ENCODE peak calls at places on chromosomes 11 and 22, in six cellular contexts. P is NT2/D1, U is lower lobe of right lung, T is uterus, R is HCT116, S is cardiac muscle cell. N is an unnamed sample.
A peak's percentile ranks its signal among the peaks of the same experiment; 100 is the strongest.

GRCh38 chr11:86089659-86090058 is 20.8 kb upstream of the PICALM start:
- DNase-seq in P (no peak), U (no peak), T (no peak), R (no peak), S (no peak), N (no peak)

GRCh38 chr22:36027960-36028645 is 521 bp downstream of the RBFOX2 start:
- DNase-seq in P (no peak), U (no peak), T (peak; percentile 47), R (no peak), S (peak; percentile 74), N (no peak)

GRCh38 chr11:57085604-57086003 is 96.1 kb upstream of the LRRC55 start:
- DNase-seq in P (no peak), U (no peak), T (no peak), R (no peak), S (peak; percentile 5), N (no peak)

GRCh38 chr11:32580967-32581366 is 2.7 kb upstream of the EIF3M start:
- DNase-seq in P (no peak), U (no peak), T (no peak), R (no peak), S (no peak), N (no peak)

GRCh38 chr11:114036156-114036811 is 23.2 kb upstream of the ZBTB16 start:
- DNase-seq in P (peak; percentile 89), U (peak; percentile 91), T (peak; percentile 87), R (peak; percentile 41), S (peak; percentile 93), N (peak; percentile 84)

GRCh38 chr22:30228509-30229359 is 17.8 kb downstream of the LIF start:
- DNase-seq in P (peak; percentile 59), U (no peak), T (no peak), R (no peak), S (no peak), N (no peak)

GRCh38 chr11:65355776-65356393 is 1.3 kb downstream of the TIGD3 start:
- DNase-seq in P (no peak), U (peak; percentile 56), T (no peak), R (no peak), S (no peak), N (no peak)

GRCh38 chr11:96333076-96333744 is 9.8 kb downstream of the MAML2 start:
- DNase-seq in P (no peak), U (no peak), T (no peak), R (no peak), S (no peak), N (no peak)

GRCh38 chr11:126898802-126899201 is 101.8 kb downstream of the KIRREL3 start:
- DNase-seq in P (no peak), U (no peak), T (no peak), R (no peak), S (no peak), N (no peak)

GRCh38 chr11:57475191-57475590 is 14.9 kb downstream of the RTN4RL2 start:
- DNase-seq in P (no peak), U (no peak), T (no peak), R (no peak), S (no peak), N (no peak)

GRCh38 chr22:42939941-42940653 is 74.9 kb downstream of the PACSIN2 start:
- DNase-seq in P (no peak), U (peak; percentile 66), T (no peak), R (peak; percentile 78), S (no peak), N (no peak)

GRCh38 chr22:25396615-25397200 is 167.8 kb upstream of the GRK3 start:
- DNase-seq in P (no peak), U (no peak), T (no peak), R (no peak), S (no peak), N (no peak)

GRCh38 chr22:35354068-35354467 is 26.8 kb upstream of the HMOX1 start:
- DNase-seq in P (no peak), U (no peak), T (no peak), R (no peak), S (no peak), N (no peak)

GRCh38 chr11:76690736-76691135 is 20.2 kb upstream of the LRRC32 start:
- DNase-seq in P (no peak), U (no peak), T (no peak), R (no peak), S (no peak), N (no peak)

GRCh38 chr11:71913716-71914115 is 14.7 kb downstream of the XNDC1N start:
- DNase-seq in P (no peak), U (no peak), T (no peak), R (no peak), S (no peak), N (no peak)

GRCh38 chr11:83823461-83824025 is 537.4 kb upstream of the CCDC90B start:
- DNase-seq in P (no peak), U (no peak), T (no peak), R (no peak), S (no peak), N (no peak)

GRCh38 chr11:68449951-68450350 is 10.6 kb upstream of the PPP6R3 start:
- DNase-seq in P (no peak), U (peak; percentile 34), T (no peak), R (no peak), S (no peak), N (no peak)

GRCh38 chr22:47233316-47234243 is 471.1 kb downstream of the TBC1D22A start:
- DNase-seq in P (no peak), U (no peak), T (no peak), R (no peak), S (no peak), N (no peak)

GRCh38 chr11:110173775-110174644 is 80.8 kb downstream of the ZC3H12C start:
- DNase-seq in P (peak; percentile 82), U (peak; percentile 78), T (peak; percentile 57), R (peak; percentile 54), S (peak; percentile 80), N (peak; percentile 88)

GRCh38 chr22:45884201-45885067 is 92.5 kb downstream of the WNT7B start:
- DNase-seq in P (no peak), U (peak; percentile 40), T (no peak), R (no peak), S (no peak), N (no peak)

GRCh38 chr11:113926273-113927183 is 21.9 kb downstream of the HTR3B start:
- DNase-seq in P (no peak), U (no peak), T (no peak), R (no peak), S (no peak), N (no peak)

GRCh38 chr11:12284321-12285050 is 92.9 kb upstream of the PARVA start:
- DNase-seq in P (no peak), U (no peak), T (no peak), R (no peak), S (no peak), N (no peak)

GRCh38 chr11:48066881-48067800 is 86.8 kb downstream of the PTPRJ start:
- DNase-seq in P (no peak), U (no peak), T (no peak), R (no peak), S (no peak), N (no peak)

GRCh38 chr22:21593406-21594232 is 26.1 kb downstream of the UBE2L3 start:
- DNase-seq in P (no peak), U (no peak), T (no peak), R (no peak), S (no peak), N (peak; percentile 13)

GRCh38 chr11:117528061-117528780 is 200.6 kb downstream of the CEP164 start:
- DNase-seq in P (no peak), U (no peak), T (no peak), R (no peak), S (no peak), N (no peak)

GRCh38 chr22:45425531-45426265 is 12.2 kb downstream of the RIBC2 start:
- DNase-seq in P (no peak), U (no peak), T (no peak), R (no peak), S (no peak), N (no peak)

GRCh38 chr22:40345801-40346177 is 511 bp upstream of the ADSL start:
- DNase-seq in P (no peak), U (peak; percentile 64), T (no peak), R (no peak), S (peak; percentile 47), N (no peak)

GRCh38 chr22:37633082-37633692 is 6.3 kb upstream of the SH3BP1 start:
- DNase-seq in P (no peak), U (no peak), T (no peak), R (no peak), S (no peak), N (no peak)

GRCh38 chr11:27116684-27117083 is 76.1 kb downstream of the BBOX1 start:
- DNase-seq in P (no peak), U (no peak), T (no peak), R (no peak), S (peak; percentile 2), N (no peak)

GRCh38 chr22:49186756-49187155 is 640.9 kb downstream of the BRD1 start:
- DNase-seq in P (no peak), U (peak; percentile 15), T (no peak), R (no peak), S (no peak), N (no peak)
- H3K9me3 ChIP-seq in P (peaks cover 4% of the 10 kb centered on the region), U (no peaks in the 10 kb centered on the region), T (no peaks in the 10 kb centered on the region), R (no peaks in the 10 kb centered on the region), S (no peaks in the 10 kb centered on the region), N (peaks cover 39% of the 10 kb centered on the region)

GRCh38 chr22:23220485-23221350 is 40.4 kb downstream of the BCR start:
- DNase-seq in P (no peak), U (peak; percentile 59), T (no peak), R (no peak), S (no peak), N (no peak)
- H3K4me3 ChIP-seq in P (no peak overlapping the region), U (no peak overlapping the region), T (no peak overlapping the region), R (no peak overlapping the region), S (no peak overlapping the region), N (no peak overlapping the region)

GRCh38 chr11:75350743-75351540 is 519 bp downstream of the ARRB1 start:
- DNase-seq in P (no peak), U (peak; percentile 81), T (peak; percentile 34), R (no peak), S (no peak), N (no peak)

GRCh38 chr11:75349540-75350116 is 1.8 kb downstream of the ARRB1 start:
- DNase-seq in P (no peak), U (peak; percentile 77), T (no peak), R (no peak), S (no peak), N (no peak)

GRCh38 chr11:75352417-75353206 is 1.2 kb upstream of the ARRB1 start:
- DNase-seq in P (no peak), U (peak; percentile 90), T (no peak), R (no peak), S (no peak), N (no peak)

GRCh38 chr11:75350122-75350742 is 1.2 kb downstream of the ARRB1 start:
- DNase-seq in P (no peak), U (no peak), T (no peak), R (no peak), S (no peak), N (no peak)

GRCh38 chr11:75351541-75352416 is at the start of gene ARRB1:
- DNase-seq in P (peak; percentile 58), U (peak; percentile 88), T (peak; percentile 52), R (no peak), S (peak; percentile 77), N (no peak)
- H3K4me1 ChIP-seq in P (peaks cover 22% of the 10 kb centered on the region), U (peaks cover 46% of the 10 kb centered on the region), T (peaks cover 15% of the 10 kb centered on the region), R (peaks cover 59% of the 10 kb centered on the region), S (peaks cover 31% of the 10 kb centered on the region), N (peaks cover 8% of the 10 kb centered on the region)

DNA sequence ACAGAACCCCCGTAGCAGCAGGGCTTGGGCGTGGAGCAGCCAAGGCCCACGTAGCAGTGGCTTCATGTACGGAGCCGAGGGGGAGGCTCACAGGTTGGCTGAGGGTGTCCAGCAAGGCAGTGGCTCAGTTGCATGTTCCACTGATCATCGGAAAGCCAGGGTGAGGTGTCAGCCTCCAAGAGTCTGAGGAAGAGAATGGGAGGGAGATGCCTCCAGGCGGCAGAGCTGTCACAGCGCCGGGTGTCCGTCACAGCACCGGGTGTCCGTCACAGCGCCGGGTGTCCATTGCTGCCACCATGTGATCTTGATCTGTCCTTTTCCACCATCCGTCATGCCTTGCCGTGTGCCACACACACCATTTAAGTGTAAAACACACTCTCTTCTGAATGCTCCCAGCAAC is 315.1 kb downstream of the CTTN start:
- DNase-seq in P (no peak), U (no peak), T (no peak), R (no peak), S (no peak), N (no peak)
- H3K9me3 ChIP-seq in P (no peaks in the 10 kb centered on the region), U (no peaks in the 10 kb centered on the region), T (no peaks in the 10 kb centered on the region), R (no peaks in the 10 kb centered on the region), S (no peaks in the 10 kb centered on the region), N (no peaks in the 10 kb centered on the region)